ENCODE peak calls at places on chromosomes 7 and 10, in eight cellular contexts. H is mucosa of descending colon, Z is A549, T is psoas muscle, P is fibroblast of the aortic adventitia, U is heart left ventricle, E is foreskin fibroblast, J is stomach. V is an unnamed sample.

GRCh38 chr7:90163534-90163933 is 9.3 kb downstream of the STEAP1 start:
- DNase-seq in H (no peak), Z (no peak), T (no peak), P (no peak), U (no peak), E (no peak), J (no peak), V (no peak)

GRCh38 chr7:50262916-50263690 is 41.4 kb upstream of the IKZF1 start:
- DNase-seq in H (no peak), Z (no peak), T (no peak), P (no peak), U (no peak), E (no peak), J (no peak), V (no peak)

GRCh38 chr7:106346678-106347217 is 62.0 kb upstream of the NAMPT start:
- DNase-seq in H (peak), Z (peak), T (no peak), P (peak), U (no peak), E (peak), J (no peak), V (peak)

GRCh38 chr10:112988839-112989406 is 38.9 kb downstream of the TCF7L2 start:
- DNase-seq in H (no peak), Z (no peak), T (no peak), P (no peak), U (no peak), E (no peak), J (no peak), V (peak)

GRCh38 chr10:1376384-1376945 is 320.3 kb downstream of the WDR37 start:
- DNase-seq in H (no peak), Z (no peak), T (no peak), P (no peak), U (no peak), E (no peak), J (no peak), V (no peak)

GRCh38 chr7:22885824-22886255 is 63.2 kb upstream of the TOMM7 start:
- DNase-seq in H (no peak), Z (no peak), T (no peak), P (no peak), U (no peak), E (no peak), J (no peak), V (no peak)

GRCh38 chr10:91162495-91163268 is 57.8 kb upstream of the PCGF5 start:
- DNase-seq in H (peak), Z (peak), T (peak), P (peak), U (peak), E (peak), J (peak), V (peak)

GRCh38 chr10:96673318-96674099 is 46.8 kb downstream of the PIK3AP1 start:
- DNase-seq in H (peak), Z (peak), T (no peak), P (peak), U (peak), E (no peak), J (no peak), V (peak)

GRCh38 chr10:118868618-118869017 is 113.8 kb upstream of the CACUL1 start:
- DNase-seq in H (no peak), Z (no peak), T (no peak), P (no peak), U (no peak), E (no peak), J (no peak), V (peak)

GRCh38 chr7:151057038-151057736 is 510 bp downstream of the CDK5 start:
- DNase-seq in H (no peak), Z (no peak), T (no peak), P (no peak), U (no peak), E (no peak), J (no peak), V (no peak)

GRCh38 chr7:16402084-16402483 is 19.3 kb downstream of the CRPPA start:
- DNase-seq in H (no peak), Z (no peak), T (no peak), P (peak), U (no peak), E (no peak), J (no peak), V (no peak)

GRCh38 chr7:94397721-94398120 is 3.0 kb downstream of the COL1A2 start:
- DNase-seq in H (no peak), Z (no peak), T (no peak), P (peak), U (no peak), E (no peak), J (no peak), V (peak)
- H3K4me3 ChIP-seq in H (no peak), Z (no peak), T (peak), P (peak), U (peak), E (peak), J (peak), V (peak)

GRCh38 chr10:11411926-11412545 is 199.4 kb downstream of the USP6NL start:
- DNase-seq in H (no peak), Z (no peak), T (no peak), P (no peak), U (no peak), E (no peak), J (no peak), V (peak)
- TF ChIP-seq CTCF in H (no peak), Z (no peak), T (no peak), P (peak), U (no peak), E (no peak), J (no peak), V (peak)

GRCh38 chr10:13349776-13350274 is 1.7 kb upstream of the SEPHS1 start:
- DNase-seq in H (peak), Z (no peak), T (peak), P (peak), U (peak), E (peak), J (peak), V (peak)

GRCh38 chr10:13352519-13352918 is 4.4 kb upstream of the SEPHS1 start:
- DNase-seq in H (no peak), Z (no peak), T (no peak), P (no peak), U (no peak), E (no peak), J (no peak), V (no peak)

GRCh38 chr10:13354783-13355182 is 6.7 kb upstream of the SEPHS1 start:
- DNase-seq in H (no peak), Z (no peak), T (no peak), P (no peak), U (no peak), E (no peak), J (no peak), V (no peak)

GRCh38 chr10:13348216-13349017 is at the start of gene SEPHS1:
- DNase-seq in H (peak), Z (peak), T (peak), P (peak), U (peak), E (peak), J (peak), V (peak)

GRCh38 chr10:13351340-13351915 is 3.3 kb upstream of the SEPHS1 start:
- DNase-seq in H (no peak), Z (no peak), T (no peak), P (no peak), U (no peak), E (no peak), J (no peak), V (no peak)
- H3K4me3 ChIP-seq in H (no peak), Z (no peak), T (no peak), P (no peak), U (no peak), E (no peak), J (no peak), V (no peak)

GRCh38 chr7:157139142-157140117 is 704 bp downstream of the UBE3C start:
- DNase-seq in H (peak), Z (peak), T (peak), P (peak), U (peak), E (peak), J (peak), V (peak)

GRCh38 chr7:157138101-157138423 is 664 bp upstream of the UBE3C start:
- DNase-seq in H (no peak), Z (no peak), T (no peak), P (peak), U (no peak), E (no peak), J (no peak), V (no peak)

GRCh38 chr7:157138424-157139141 is at the start of gene UBE3C:
- DNase-seq in H (peak), Z (peak), T (peak), P (peak), U (peak), E (peak), J (peak), V (peak)

GRCh38 chr7:157133304-157133703 is 5.4 kb upstream of the UBE3C start:
- DNase-seq in H (no peak), Z (no peak), T (no peak), P (no peak), U (no peak), E (no peak), J (no peak), V (no peak)

DNA sequence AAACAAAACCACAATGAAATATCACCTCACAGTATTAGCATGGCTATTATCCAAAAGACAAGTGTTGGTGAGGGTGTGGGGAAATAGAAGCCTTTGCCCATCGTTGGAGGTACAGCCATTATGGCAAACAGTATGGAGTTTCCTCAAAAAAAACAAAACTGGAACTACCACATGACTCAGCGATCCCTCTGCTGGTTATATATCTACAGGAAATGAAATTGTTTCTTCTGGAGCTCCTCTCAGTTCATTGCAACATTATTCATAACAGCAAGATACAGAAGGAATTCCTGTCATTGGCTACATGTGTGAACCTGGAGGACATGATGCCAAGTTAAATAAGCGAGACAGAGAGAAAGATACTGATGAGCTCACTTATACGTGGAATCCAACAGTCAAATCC is 2.4 kb upstream of the UBE3C start:
- DNase-seq in H (no peak), Z (peak), T (no peak), P (peak), U (no peak), E (peak), J (no peak), V (peak)
- TF ChIP-seq CTCF in H (no peak), Z (peak), T (no peak), P (peak), U (no peak), E (peak), J (no peak), V (peak)

GRCh38 chr10:100827819-100828743 is 82.7 kb downstream of the PAX2 start:
- DNase-seq in H (peak), Z (peak), T (no peak), P (no peak), U (no peak), E (peak), J (peak), V (no peak)
- H3K4me3 ChIP-seq in H (no peak), Z (peak), T (peak), P (no peak), U (peak), E (no peak), J (peak), V (no peak)

V was measured in choroid plexus epithelial cell.